ENCODE peak calls at places on chromosomes 4 and X, in five cellular contexts. Y is pancreas, D is foreskin fibroblast, R is adrenal gland, O is psoas muscle. K is an unnamed sample.

GRCh38 chr4:7462509-7462971 is 27.8 kb upstream of the PSAPL1 start:
- DNase-seq in Y (no peak), D (peak), R (no peak), O (no peak), K (no peak)

GRCh38 chr4:128298852-128299251 is 11.2 kb upstream of the PGRMC2 start:
- DNase-seq in Y (no peak), D (no peak), R (no peak), O (no peak), K (no peak)

GRCh38 chrX:54866606-54867005 is 54.0 kb upstream of the TRO start:
- DNase-seq in Y (no peak), D (no peak), R (no peak), O (no peak), K (no peak)

GRCh38 chr4:108317377-108317776 is 148.6 kb upstream of the LEF1 start:
- DNase-seq in Y (no peak), D (no peak), R (no peak), O (no peak), K (no peak)

GRCh38 chr4:93199492-93199891 is 629.1 kb upstream of the ATOH1 start:
- DNase-seq in Y (no peak), D (peak), R (peak), O (no peak), K (peak)

GRCh38 chr4:83851261-83852084 is 315.6 kb downstream of the GPAT3 start:
- DNase-seq in Y (no peak), D (no peak), R (no peak), O (no peak), K (peak)

GRCh38 chr4:3822230-3822947 is 56.2 kb downstream of the ADRA2C start:
- DNase-seq in Y (no peak), D (no peak), R (no peak), O (no peak), K (no peak)

GRCh38 chr4:61520176-61520575 is 320.1 kb downstream of the ADGRL3 start:
- DNase-seq in Y (no peak), D (no peak), R (no peak), O (no peak), K (peak)

GRCh38 chrX:108584617-108585211 is 145.1 kb downstream of the COL4A5 start:
- DNase-seq in Y (no peak), D (no peak), R (peak), O (no peak), K (no peak)

GRCh38 chr4:154422152-154422551 is 69.4 kb downstream of the DCHS2 start:
- DNase-seq in Y (no peak), D (no peak), R (no peak), O (no peak), K (no peak)

GRCh38 chr4:52635130-52635529 is 24.0 kb downstream of the USP46 start:
- DNase-seq in Y (no peak), D (no peak), R (no peak), O (no peak), K (no peak)

GRCh38 chr4:40327340-40327739 is 7.8 kb upstream of the CHRNA9 start:
- DNase-seq in Y (peak), D (no peak), R (peak), O (no peak), K (no peak)

GRCh38 chrX:87582453-87582852 is 64.9 kb downstream of the KLHL4 start:
- DNase-seq in Y (no peak), D (no peak), R (no peak), O (no peak), K (no peak)

GRCh38 chr4:186591651-186592050 is 36.3 kb upstream of the MTNR1A start:
- DNase-seq in Y (no peak), D (no peak), R (no peak), O (no peak), K (no peak)

GRCh38 chr4:38160487-38161207 is 200.4 kb downstream of the PTTG2 start:
- DNase-seq in Y (peak), D (peak), R (peak), O (peak), K (peak)

GRCh38 chrX:54397113-54397512 is 39.3 kb upstream of the WNK3 start:
- DNase-seq in Y (no peak), D (no peak), R (no peak), O (no peak), K (no peak)

GRCh38 chrX:110858565-110858964 is 62.9 kb upstream of the CHRDL1 start:
- DNase-seq in Y (no peak), D (no peak), R (no peak), O (no peak), K (no peak)

GRCh38 chrX:129540725-129541184 is 696 bp downstream of the OCRL start:
- DNase-seq in Y (no peak), D (no peak), R (peak), O (peak), K (no peak)

GRCh38 chr4:105457997-105458396 is 15.9 kb downstream of the PPA2 start:
- DNase-seq in Y (no peak), D (no peak), R (no peak), O (no peak), K (no peak)

GRCh38 chr4:130257271-130257670 is 1161.3 kb downstream of the C4orf33 start:
- DNase-seq in Y (no peak), D (peak), R (no peak), O (no peak), K (peak)

GRCh38 chr4:18106620-18107019 is 85.1 kb upstream of the LCORL start:
- DNase-seq in Y (no peak), D (no peak), R (no peak), O (no peak), K (no peak)

GRCh38 chr4:98516441-98517323 is 141.7 kb downstream of the TSPAN5 start:
- DNase-seq in Y (no peak), D (peak), R (no peak), O (no peak), K (no peak)

GRCh38 chrX:8033175-8033574 is 106.0 kb upstream of the PNPLA4 start:
- DNase-seq in Y (no peak), D (no peak), R (no peak), O (no peak), K (no peak)

GRCh38 chrX:150898343-150899190 is at the start of gene CD99L2:
- DNase-seq in Y (peak), D (peak), R (peak), O (peak), K (peak)

GRCh38 chrX:142089193-142089592 is 115.9 kb downstream of the MAGEC2 start:
- DNase-seq in Y (no peak), D (no peak), R (no peak), O (no peak), K (no peak)
- TF ChIP-seq CTCF in Y (no peak), D (no peak), R (no peak), O (no peak), K (peak)

DNA sequence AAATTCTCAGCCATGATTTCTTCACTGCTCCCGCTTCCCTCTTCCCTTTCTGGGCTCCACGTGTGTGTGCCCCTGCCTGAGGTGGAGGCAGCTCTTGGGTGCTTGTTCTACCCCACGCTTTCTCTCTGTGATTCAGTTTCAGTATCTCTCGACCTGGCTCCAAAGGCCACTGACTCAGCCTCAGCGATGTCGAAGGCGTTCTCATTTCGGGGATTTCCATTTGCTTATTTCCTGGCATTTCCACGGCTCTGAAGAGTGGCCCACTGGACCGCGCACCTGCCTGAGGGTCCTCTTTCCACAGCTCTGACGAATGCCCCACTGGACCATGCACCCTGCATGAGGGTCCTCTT is 52.4 kb downstream of the GAK start:
- DNase-seq in Y (no peak), D (no peak), R (no peak), O (no peak), K (no peak)
- H3K4me3 ChIP-seq in Y (no peak), D (no peak), R (no peak), O (no peak), K (no peak)

DNA sequence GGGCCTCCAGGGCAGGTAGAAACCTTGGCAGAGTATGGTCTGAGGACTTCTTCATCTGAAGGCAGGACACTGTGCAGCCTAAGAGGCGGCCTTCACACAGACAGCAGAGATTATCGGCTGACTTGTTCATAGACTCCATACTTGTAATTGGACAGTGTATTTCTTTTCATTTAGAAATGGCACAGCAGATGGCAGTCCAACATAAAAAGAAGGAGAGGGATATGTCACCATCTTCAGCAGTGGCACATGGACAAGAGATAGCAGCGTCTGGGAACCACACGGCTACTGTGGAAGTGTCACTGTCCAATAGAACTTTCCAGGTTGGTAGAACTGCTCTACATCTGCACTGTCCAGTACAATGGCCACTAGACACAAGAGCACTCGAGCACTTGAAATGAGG is 21.7 kb upstream of the GEMIN8 start:
- DNase-seq in Y (no peak), D (no peak), R (no peak), O (no peak), K (no peak)
- TF ChIP-seq CTCF in Y (no peak), D (no peak), R (no peak), O (no peak), K (no peak)

DNA sequence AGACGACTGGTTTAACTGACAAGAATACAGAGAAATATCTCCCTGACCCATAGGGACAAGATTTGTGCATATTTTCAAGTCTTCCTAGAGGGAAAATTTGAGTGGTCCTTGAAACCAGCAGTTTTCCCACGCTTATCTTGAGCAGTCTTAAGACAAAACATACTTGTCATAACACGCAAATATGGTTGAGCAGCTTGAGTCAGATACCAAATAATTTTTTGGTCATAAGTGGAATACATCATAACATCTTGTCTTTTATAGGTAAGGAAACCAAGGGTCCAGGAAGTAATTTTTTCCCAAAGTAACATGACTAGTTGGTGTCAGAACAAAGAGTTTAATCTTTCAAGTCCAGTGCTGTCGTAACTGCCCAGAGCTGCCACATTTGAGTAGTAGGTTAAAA is 50.5 kb downstream of the MOSPD2 start:
- DNase-seq in Y (no peak), D (no peak), R (no peak), O (no peak), K (no peak)
- H3K4me3 ChIP-seq in Y (no peak), D (no peak), R (no peak), O (no peak), K (no peak)

GRCh38 chr4:100843897-100844296 is 326.1 kb upstream of the EMCN start:
- DNase-seq in Y (no peak), D (no peak), R (no peak), O (no peak), K (peak)

GRCh38 chr4:100852326-100852725 is 334.5 kb upstream of the EMCN start:
- DNase-seq in Y (no peak), D (no peak), R (no peak), O (no peak), K (no peak)

GRCh38 chr4:100849319-100849718 is 331.5 kb upstream of the EMCN start:
- DNase-seq in Y (no peak), D (no peak), R (no peak), O (no peak), K (no peak)

DNA sequence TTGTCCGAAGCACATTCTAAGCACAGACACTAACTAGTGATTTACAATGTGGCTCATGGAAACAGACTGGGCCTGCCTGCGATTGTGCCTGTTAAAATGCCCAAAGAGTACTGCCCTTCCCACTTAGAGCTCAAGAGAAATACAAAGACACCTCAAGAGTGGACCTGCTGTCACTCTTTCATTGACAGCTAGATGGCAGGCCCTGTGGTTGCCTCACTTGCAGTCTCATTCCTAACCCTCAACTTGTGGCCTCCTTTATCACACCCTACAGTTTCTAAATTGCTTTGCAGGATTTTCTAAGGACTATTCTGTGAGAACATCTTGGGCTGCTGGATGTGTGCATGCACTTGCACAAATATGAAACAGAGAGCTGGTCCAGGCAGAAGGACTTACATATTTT is 331.0 kb upstream of the EMCN start:
- DNase-seq in Y (no peak), D (no peak), R (no peak), O (no peak), K (no peak)
- TF ChIP-seq CTCF in Y (no peak), D (no peak), R (no peak), O (no peak), K (no peak)

GRCh38 chr4:33255094-33255493 is 2534.9 kb downstream of the PCDH7 start:
- DNase-seq in Y (no peak), D (no peak), R (no peak), O (no peak), K (no peak)

DNA sequence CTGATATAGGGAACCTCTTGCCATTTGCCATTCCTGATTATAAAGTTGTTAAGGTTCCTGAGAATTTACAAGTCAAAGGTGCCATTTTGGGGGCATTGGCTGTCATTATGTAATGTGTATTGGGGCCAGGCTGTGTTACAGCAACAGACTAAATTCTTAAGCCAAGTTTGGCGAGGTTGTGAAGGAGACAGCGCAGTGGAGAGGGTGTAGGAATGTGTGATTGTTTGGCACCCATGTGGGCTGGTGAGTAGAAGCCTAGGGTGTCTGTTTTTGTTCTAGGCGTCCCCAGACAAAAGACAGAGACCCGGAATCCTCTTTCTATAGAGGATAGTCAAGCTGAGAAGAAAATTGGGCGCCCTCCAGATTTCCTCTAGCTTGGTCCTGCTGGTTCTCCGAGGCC is 2535.3 kb downstream of the PCDH7 start:
- DNase-seq in Y (no peak), D (no peak), R (no peak), O (no peak), K (no peak)
- H3K4me3 ChIP-seq in Y (no peak), D (no peak), R (no peak), O (no peak), K (no peak)

DNA sequence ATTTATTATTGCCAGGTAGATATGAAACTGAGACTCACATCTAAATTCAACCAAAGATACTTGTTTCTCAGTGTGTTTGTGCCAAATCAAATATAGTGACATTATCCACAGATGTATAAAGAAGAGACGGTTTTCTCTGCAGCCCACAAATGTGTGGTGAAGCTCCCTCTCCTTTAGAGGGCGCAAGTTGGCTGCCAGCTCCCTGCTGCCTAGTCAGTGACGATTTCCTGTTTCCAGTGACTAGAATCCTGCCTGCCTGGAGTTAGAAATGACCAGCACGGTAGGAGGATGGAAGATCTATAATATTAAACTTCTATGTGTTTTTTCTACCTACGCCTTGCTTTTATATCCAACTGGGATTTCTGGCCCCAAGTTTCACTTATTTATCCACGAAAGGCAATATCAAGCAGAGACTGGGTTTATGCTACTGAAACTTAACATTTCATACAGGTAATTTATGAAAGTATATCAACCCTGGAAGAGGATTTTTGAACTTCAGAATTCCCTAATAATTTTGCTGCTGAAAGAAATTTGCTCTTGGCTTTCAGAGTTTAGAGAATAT is 1793.7 kb upstream of the TENM3 start:
- DNase-seq in Y (no peak), D (no peak), R (peak), O (no peak), K (peak)
- TF ChIP-seq CTCF in Y (no peak), D (no peak), R (peak), O (no peak), K (peak)

DNA sequence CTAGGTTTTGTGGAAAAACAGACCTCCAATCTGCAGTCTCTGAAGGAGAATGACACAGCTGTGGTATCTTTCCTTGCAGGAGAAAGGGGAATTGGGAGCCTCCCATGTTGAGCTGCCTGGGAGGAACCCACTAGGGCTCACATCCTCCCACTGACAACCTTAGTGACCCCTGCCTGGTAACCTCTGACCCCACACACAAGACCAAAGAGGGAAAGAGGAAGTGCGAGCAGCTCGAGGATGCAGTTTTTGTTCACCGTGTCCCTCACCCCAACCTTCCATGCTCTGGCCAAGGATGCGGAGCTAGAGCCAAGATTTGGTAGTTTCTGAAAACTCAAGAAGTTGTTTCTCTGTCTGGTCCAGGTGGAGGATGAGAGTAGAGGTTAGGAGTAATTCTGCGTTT is 5.4 kb upstream of the ZXDA start:
- DNase-seq in Y (no peak), D (no peak), R (no peak), O (no peak), K (no peak)
- H3K4me3 ChIP-seq in Y (no peak), D (no peak), R (no peak), O (no peak), K (no peak)

K was measured in astrocyte of the cerebellum.